ENCODE peak calls at places on chromosomes 11 and 22, in four cellular contexts. D, O, X and T are unnamed samples.

GRCh38 chr11:118175031-118175531 is 1.4 kb downstream of the SCN2B start:
- DNase-seq in D (no peak), O (peak; percentile 48), X (no peak), T (no peak)

GRCh38 chr22:30430933-30431332 is 5.4 kb downstream of the MTFP1 start:
- DNase-seq in D (no peak), O (no peak), X (no peak), T (no peak)

GRCh38 chr11:18703001-18703763 is 4.6 kb downstream of the TMEM86A start:
- DNase-seq in D (no peak), O (no peak), X (no peak), T (no peak)

GRCh38 chr22:37079158-37079557 is 27.6 kb downstream of the KCTD17 start:
- DNase-seq in D (no peak), O (no peak), X (no peak), T (no peak)

GRCh38 chr11:64146036-64146943 is 19.6 kb downstream of the MACROD1 start:
- DNase-seq in D (peak; percentile 70), O (peak; percentile 52), X (peak; percentile 44), T (peak; percentile 72)

GRCh38 chr22:35116817-35117216 is 50.9 kb downstream of the ISX start:
- DNase-seq in D (no peak), O (no peak), X (no peak), T (no peak)

GRCh38 chr11:124518900-124519541 is 24.4 kb downstream of the OR8B12 start:
- DNase-seq in D (no peak), O (peak; percentile 60), X (no peak), T (no peak)

GRCh38 chr11:128548655-128549255 is 38.6 kb downstream of the ETS1 start:
- DNase-seq in D (peak; percentile 84), O (no peak), X (no peak), T (no peak)

GRCh38 chr11:57092028-57092698 is 89.6 kb upstream of the LRRC55 start:
- DNase-seq in D (no peak), O (no peak), X (no peak), T (no peak)

GRCh38 chr11:69295995-69296889 is 2.3 kb downstream of the MYEOV start:
- DNase-seq in D (no peak), O (peak; percentile 41), X (no peak), T (no peak)

GRCh38 chr11:69836401-69836800 is 17.2 kb upstream of the FGF3 start:
- DNase-seq in D (no peak), O (no peak), X (no peak), T (no peak)

GRCh38 chr11:19832166-19832750 is 119.6 kb downstream of the NAV2 start:
- DNase-seq in D (no peak), O (peak; percentile 71), X (no peak), T (no peak)

GRCh38 chr11:66974724-66975402 is at the start of gene C11orf86:
- DNase-seq in D (no peak), O (no peak), X (no peak), T (no peak)

GRCh38 chr11:94768602-94769511 is 701 bp downstream of the AMOTL1 start:
- DNase-seq in D (peak; percentile 57), O (no peak), X (no peak), T (peak; percentile 65)

GRCh38 chr11:26234451-26234850 is 97.5 kb upstream of the ANO3 start:
- DNase-seq in D (no peak), O (no peak), X (no peak), T (no peak)

GRCh38 chr22:19802881-19803735 is 42.5 kb downstream of the TBX1 start:
- DNase-seq in D (no peak), O (no peak), X (no peak), T (no peak)

GRCh38 chr11:1487851-1488574 is 1.4 kb upstream of the MOB2 start:
- DNase-seq in D (no peak), O (no peak), X (no peak), T (no peak)

GRCh38 chr11:134625631-134626030 is 213.6 kb upstream of the B3GAT1 start:
- DNase-seq in D (no peak), O (no peak), X (no peak), T (no peak)

GRCh38 chr11:33060271-33060670 is 20.9 kb downstream of the TCP11L1 start:
- DNase-seq in D (no peak), O (no peak), X (no peak), T (no peak)

GRCh38 chr11:118051611-118052461 is 25.0 kb upstream of the TMPRSS4 start:
- DNase-seq in D (no peak), O (no peak), X (peak; percentile 70), T (peak; percentile 18)

GRCh38 chr22:45629469-45630089 is 42.1 kb upstream of the ATXN10 start:
- DNase-seq in D (no peak), O (no peak), X (no peak), T (no peak)

GRCh38 chr11:120612363-120613263 is 101.1 kb downstream of the GRIK4 start:
- DNase-seq in D (no peak), O (no peak), X (no peak), T (no peak)

GRCh38 chr11:116465056-116465455 is 307.7 kb downstream of the BUD13 start:
- DNase-seq in D (no peak), O (no peak), X (no peak), T (no peak)

GRCh38 chr11:40722179-40722795 is 737.2 kb downstream of the LRRC4C start:
- DNase-seq in D (peak; percentile 49), O (peak; percentile 21), X (no peak), T (peak; percentile 61)

GRCh38 chr11:58616594-58616993 is 5.9 kb upstream of the CNTF start:
- DNase-seq in D (no peak), O (no peak), X (no peak), T (no peak)

GRCh38 chr11:94860333-94860732 is 92.2 kb downstream of the AMOTL1 start:
- DNase-seq in D (no peak), O (no peak), X (no peak), T (no peak)

GRCh38 chr11:69447786-69448185 is 33.7 kb upstream of the LINC01488 start:
- DNase-seq in D (no peak), O (no peak), X (no peak), T (no peak)

GRCh38 chr11:100752371-100753073 is 65.4 kb downstream of the ARHGAP42 start:
- DNase-seq in D (no peak), O (no peak), X (no peak), T (no peak)

GRCh38 chr22:20025401-20026203 is 4.7 kb downstream of the TANGO2 start:
- DNase-seq in D (no peak), O (peak; percentile 1), X (no peak), T (no peak)

GRCh38 chr22:46149493-46149997 is 781 bp upstream of the PPARA start:
- DNase-seq in D (peak; percentile 24), O (peak; percentile 64), X (peak; percentile 7), T (peak; percentile 72)

GRCh38 chr11:11243258-11243789 is 109.7 kb downstream of the CSNK2A3 start:
- DNase-seq in D (no peak), O (peak; percentile 20), X (no peak), T (no peak)

GRCh38 chr11:10390375-10390774 is 64.7 kb upstream of the AMPD3 start:
- DNase-seq in D (no peak), O (no peak), X (no peak), T (no peak)